ENCODE peak calls at places on chromosomes 13 and 19, in five cellular contexts. J, M, N, S and Z are unnamed samples.

GRCh38 chr13:99000137-99000536 is 22.3 kb upstream of the DOCK9 start:
- DNase-seq in J (no peak), M (no peak), N (no peak), S (no peak), Z (no peak)

GRCh38 chr19:18928018-18928805 is 8.7 kb downstream of the DDX49 start:
- DNase-seq in J (no peak), M (no peak), N (no peak), S (no peak), Z (no peak)

GRCh38 chr13:100987993-100988392 is 313.4 kb upstream of the TMTC4 start:
- DNase-seq in J (no peak), M (no peak), N (no peak), S (no peak), Z (no peak)

GRCh38 chr19:38912600-38913514 is 871 bp upstream of the CCER2 start:
- DNase-seq in J (no peak), M (no peak), N (no peak), S (no peak), Z (no peak)

GRCh38 chr19:6227156-6227940 is 52.4 kb downstream of the MLLT1 start:
- DNase-seq in J (no peak), M (no peak), N (no peak), S (no peak), Z (no peak)

GRCh38 chr19:3129112-3129511 is 6.7 kb upstream of the GNA15 start:
- DNase-seq in J (no peak), M (no peak), N (peak), S (no peak), Z (peak)

GRCh38 chr13:40130871-40131636 is 475.6 kb downstream of the COG6 start:
- DNase-seq in J (no peak), M (no peak), N (no peak), S (no peak), Z (no peak)

GRCh38 chr13:46132109-46132508 is 27.3 kb upstream of the CPB2 start:
- DNase-seq in J (no peak), M (no peak), N (no peak), S (no peak), Z (no peak)

GRCh38 chr19:1062387-1063029 is 4.5 kb upstream of the ARHGAP45 start:
- DNase-seq in J (peak), M (no peak), N (peak), S (no peak), Z (no peak)

GRCh38 chr19:38255759-38256052 is 468 bp downstream of the PPP1R14A start:
- DNase-seq in J (no peak), M (no peak), N (no peak), S (no peak), Z (no peak)

GRCh38 chr19:46481947-46482346 is 10.6 kb upstream of the PNMA8A start:
- DNase-seq in J (no peak), M (no peak), N (no peak), S (no peak), Z (no peak)

GRCh38 chr13:25806304-25806974 is 245.4 kb downstream of the SHISA2 start:
- DNase-seq in J (no peak), M (no peak), N (no peak), S (no peak), Z (no peak)